ENCODE peak calls at places on chromosomes 4 and X, in seven cellular contexts. D is GM06990, V is MM.1S, K is endothelial cell, C is stomach, J is pancreas, Z is cardiac muscle cell. B is an unnamed sample.

GRCh38 chrX:120790118-120790517 is 85.5 kb downstream of the CT47B1 start:
- DNase-seq in Z (peak; percentile 86), J (peak; percentile 16), C (peak; percentile 36), D (peak; percentile 15), V (peak; percentile 86), K (peak; percentile 9), B (no peak)

GRCh38 chr4:123939621-123940020 is 543.0 kb downstream of the SPRY1 start:
- DNase-seq in D (no peak), Z (peak; percentile 82), C (no peak), V (no peak), J (no peak), K (no peak), B (no peak)

GRCh38 chr4:56696056-56696455 is 15.0 kb upstream of the HOPX start:
- DNase-seq in J (no peak), Z (no peak), C (no peak), K (no peak), D (no peak), V (no peak), B (no peak)

GRCh38 chr4:105022811-105023667 is 123.6 kb upstream of the TET2 start:
- DNase-seq in J (no peak), K (no peak), C (no peak), V (no peak), Z (peak; percentile 89), D (no peak), B (no peak)

GRCh38 chr4:184599492-184600135 is 49.6 kb downstream of the CASP3 start:
- DNase-seq in K (no peak), C (no peak), Z (peak; percentile 92), V (no peak), J (no peak), D (no peak), B (no peak)

GRCh38 chrX:145393702-145394235 is 146.5 kb downstream of the SPANXN1 start:
- DNase-seq in D (no peak), V (peak; percentile 43), Z (no peak), C (no peak), J (no peak), K (no peak), B (no peak)

GRCh38 chr4:98961770-98962169 is 32.8 kb upstream of the EIF4E start:
- DNase-seq in C (no peak), D (no peak), V (no peak), J (no peak), Z (no peak), K (no peak), B (no peak)

GRCh38 chr4:47652092-47652491 is 167.0 kb downstream of the ATP10D start:
- DNase-seq in C (no peak), K (no peak), V (no peak), D (no peak), Z (no peak), J (no peak), B (no peak)

GRCh38 chrX:12401252-12401651 is 263.0 kb downstream of the FRMPD4 start:
- DNase-seq in K (no peak), C (no peak), V (no peak), J (no peak), D (no peak), Z (no peak), B (no peak)

GRCh38 chrX:42615161-42615563 is 162.8 kb downstream of the PPP1R2C start:
- DNase-seq in Z (peak; percentile 0), K (no peak), J (no peak), V (no peak), C (no peak), D (no peak), B (peak; percentile 2)

GRCh38 chr4:8029689-8030088 is 90.0 kb upstream of the AFAP1 start:
- DNase-seq in Z (no peak), J (no peak), D (no peak), V (no peak), K (no peak), C (no peak), B (no peak)

GRCh38 chr4:133146574-133147198 is 2.4 kb upstream of the PCDH10 start:
- DNase-seq in Z (peak; percentile 68), V (peak; percentile 46), J (no peak), C (no peak), K (peak; percentile 78), D (no peak), B (no peak)

GRCh38 chr4:158821228-158822009 is 52.6 kb downstream of the FNIP2 start:
- DNase-seq in K (no peak), C (no peak), V (no peak), D (no peak), J (no peak), Z (no peak), B (no peak)

GRCh38 chrX:15512401-15512965 is 11.9 kb downstream of the BMX start:
- DNase-seq in Z (no peak), D (no peak), C (no peak), V (no peak), K (no peak), J (no peak), B (no peak)

GRCh38 chr4:56049428-56050212 is 100.9 kb downstream of the CEP135 start:
- DNase-seq in V (peak; percentile 36), Z (peak; percentile 58), C (no peak), K (peak; percentile 56), J (no peak), D (peak; percentile 46), B (no peak)

GRCh38 chr4:83771113-83771705 is 235.3 kb downstream of the GPAT3 start:
- DNase-seq in D (no peak), V (peak; percentile 29), C (peak; percentile 45), J (peak; percentile 8), Z (peak; percentile 65), K (peak; percentile 62), B (no peak)
- TF ChIP-seq CTCF in D (peak; percentile 67), V (peak; percentile 53), C (no peak), J (no peak), Z (peak; percentile 73), K (peak; percentile 40), B (no peak)

DNA sequence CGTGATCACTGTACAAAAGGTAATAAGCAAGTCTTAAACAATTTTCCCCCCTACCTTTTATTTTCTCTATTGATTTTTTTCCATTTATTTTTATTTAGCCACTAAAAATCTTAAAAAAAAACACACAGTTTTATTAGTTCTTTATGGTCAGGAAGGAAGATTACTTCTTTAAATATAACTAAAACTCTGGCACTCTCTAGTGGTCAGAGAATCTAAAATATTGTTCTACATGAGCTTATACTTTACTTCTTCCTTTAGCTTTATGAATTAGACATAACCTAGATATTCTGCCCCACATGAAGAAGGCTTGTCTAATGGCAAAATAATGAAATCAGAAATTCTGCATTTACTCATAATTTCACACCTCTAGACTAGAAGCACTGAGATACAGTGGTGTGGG is 135.2 kb downstream of the PDE5A start:
- DNase-seq in D (no peak), K (no peak), Z (peak; percentile 34), V (no peak), C (no peak), J (no peak), B (no peak)
- TF ChIP-seq CTCF in D (peak; percentile 10), K (no peak), Z (peak; percentile 14), V (no peak), C (no peak), J (no peak), B (no peak)

GRCh38 chr4:24988776-24989175 is 42.0 kb downstream of the LGI2 start:
- DNase-seq in K (peak; percentile 18), C (no peak), V (peak; percentile 48), D (no peak), J (no peak), Z (peak; percentile 71), B (no peak)
- TF ChIP-seq CTCF in K (no peak), C (no peak), V (peak; percentile 64), D (no peak), J (no peak), Z (peak; percentile 68), B (no peak)

GRCh38 chr4:109786846-109787245 is 15.0 kb downstream of the CFI start:
- DNase-seq in D (no peak), K (no peak), Z (no peak), J (no peak), V (no peak), C (no peak), B (no peak)

DNA sequence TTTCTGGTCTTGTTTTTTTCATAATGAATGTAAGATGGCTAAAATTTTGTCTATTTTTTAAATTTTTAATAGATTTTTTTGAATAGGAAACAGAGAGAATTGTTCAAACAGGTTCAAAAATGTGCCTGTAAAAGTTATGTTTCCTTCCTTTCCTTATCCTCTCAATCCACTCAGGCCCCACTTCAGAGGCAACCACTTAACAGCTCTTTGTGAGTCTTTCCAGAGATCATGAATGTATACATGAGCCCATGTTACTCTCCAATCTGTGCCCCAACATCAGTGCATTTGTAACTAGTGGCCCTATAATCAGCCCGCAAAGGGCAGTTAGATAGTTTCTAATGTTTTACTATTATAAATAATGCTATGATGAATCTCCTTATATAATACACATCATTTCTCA is 14.0 kb downstream of the CFI start:
- DNase-seq in Z (no peak), J (no peak), C (no peak), K (no peak), V (no peak), D (no peak), B (no peak)
- TF ChIP-seq CTCF in Z (no peak), J (no peak), C (no peak), K (no peak), V (no peak), D (no peak), B (no peak)

GRCh38 chr4:33381806-33382205 is 2661.6 kb downstream of the PCDH7 start:
- DNase-seq in Z (no peak), K (no peak), V (no peak), D (no peak), J (no peak), C (no peak), B (no peak)

GRCh38 chr4:33390977-33391376 is 2670.8 kb downstream of the PCDH7 start:
- DNase-seq in D (no peak), C (no peak), V (no peak), Z (no peak), K (no peak), J (no peak), B (no peak)

GRCh38 chr4:33386761-33387160 is 2666.6 kb downstream of the PCDH7 start:
- DNase-seq in D (no peak), C (no peak), Z (peak; percentile 16), J (no peak), K (no peak), V (no peak), B (no peak)
- TF ChIP-seq CTCF in D (no peak), C (no peak), Z (peak; percentile 22), J (no peak), K (no peak), V (peak; percentile 10), B (no peak)

GRCh38 chrX:37926700-37927099 is 79.3 kb upstream of the DYNLT3 start:
- DNase-seq in K (no peak), V (peak; percentile 55), C (no peak), D (no peak), J (no peak), Z (peak; percentile 59), B (no peak)
- TF ChIP-seq CTCF in K (peak; percentile 64), V (peak; percentile 58), C (no peak), D (peak; percentile 50), J (peak; percentile 19), Z (peak; percentile 44), B (peak; percentile 29)

GRCh38 chr4:67918428-67918827 is 34.6 kb upstream of the TMPRSS11D start:
- DNase-seq in J (no peak), K (no peak), Z (no peak), D (no peak), V (no peak), C (no peak), B (no peak)
- TF ChIP-seq CTCF in J (no peak), K (no peak), Z (no peak), D (peak; percentile 32), V (peak; percentile 79), C (no peak), B (no peak)